ENCODE peak calls at places on chromosomes 3 and 15, in four cellular contexts. Q is ACHN, Z is HuH-7.5, D is T-cell. P is an unnamed sample.

GRCh38 chr15:35624881-35625280 is 78.9 kb upstream of the DPH6 start:
- DNase-seq in D (no peak), Q (peak; percentile 57), Z (no peak), P (no peak)

GRCh38 chr3:159733194-159733860 is 255.3 kb upstream of the IL12A start:
- DNase-seq in Q (peak; percentile 92), D (no peak), Z (no peak), P (no peak)

GRCh38 chr3:13106308-13106970 is 33.2 kb upstream of the IQSEC1 start:
- DNase-seq in Z (no peak), Q (no peak), D (no peak), P (no peak)

GRCh38 chr3:99881121-99881524 is 63.5 kb downstream of the CMSS1 start:
- DNase-seq in D (no peak), Z (no peak), Q (no peak), P (no peak)

GRCh38 chr3:74614133-74614967 is at the start of gene CNTN3:
- DNase-seq in Q (no peak), D (no peak), Z (no peak), P (peak; percentile 39)

GRCh38 chr3:64130436-64130835 is 94.8 kb downstream of the PRICKLE2 start:
- DNase-seq in Q (no peak), Z (no peak), D (no peak), P (no peak)

GRCh38 chr15:92610101-92610520 is 45.5 kb downstream of the FAM174B start:
- DNase-seq in D (no peak), Q (no peak), Z (no peak), P (no peak)

GRCh38 chr15:33309602-33310276 is 1.0 kb upstream of the RYR3 start:
- DNase-seq in Q (peak; percentile 62), Z (no peak), D (no peak), P (peak; percentile 13)

GRCh38 chr3:120471643-120472042 is 20.9 kb upstream of the FSTL1 start:
- DNase-seq in Z (no peak), Q (peak; percentile 25), D (no peak), P (no peak)

GRCh38 chr15:59298255-59298856 is 74.3 kb downstream of the MYO1E start:
- DNase-seq in Q (no peak), D (peak; percentile 12), Z (no peak), P (no peak)

GRCh38 chr3:52237006-52237658 is 1.8 kb downstream of the TWF2 start:
- DNase-seq in Z (no peak), Q (no peak), D (no peak), P (no peak)

GRCh38 chr3:780505-780904 is 312.3 kb upstream of the CNTN6 start:
- DNase-seq in Q (no peak), Z (no peak), D (no peak), P (no peak)

GRCh38 chr3:14857506-14857905 is 38.7 kb downstream of the FGD5 start:
- DNase-seq in Q (no peak), Z (no peak), D (no peak), P (no peak)

GRCh38 chr15:67574981-67575632 is 32.6 kb downstream of the MAP2K5 start:
- DNase-seq in Q (no peak), D (no peak), Z (peak; percentile 22), P (no peak)

GRCh38 chr3:159266779-159267178 is 464.9 kb downstream of the MFSD1 start:
- DNase-seq in D (no peak), Q (peak; percentile 42), Z (peak; percentile 11), P (peak; percentile 38)

GRCh38 chr15:31471731-31472430 is 145.2 kb downstream of the KLF13 start:
- DNase-seq in D (no peak), Z (no peak), Q (peak; percentile 79), P (no peak)

GRCh38 chr15:67422296-67422695 is 98.6 kb upstream of the C15orf61 start:
- DNase-seq in Z (no peak), D (no peak), Q (no peak), P (no peak)

GRCh38 chr3:51982352-51982837 is 940 bp upstream of the ACY1 start:
- DNase-seq in D (peak; percentile 20), Z (peak; percentile 99), Q (peak; percentile 78), P (peak; percentile 56)

GRCh38 chr3:129228891-129229585 is 20.4 kb upstream of the COPG1 start:
- DNase-seq in Q (peak; percentile 14), Z (no peak), D (no peak), P (no peak)

GRCh38 chr3:122560680-122561079 is 3.4 kb downstream of the PARP9 start:
- DNase-seq in Q (peak; percentile 62), Z (peak; percentile 61), D (peak; percentile 59), P (peak; percentile 41)

GRCh38 chr3:36842275-36842674 is 77.9 kb upstream of the DCLK3 start:
- DNase-seq in Z (no peak), D (no peak), Q (no peak), P (no peak)

P was measured in HEK293T.